ENCODE peak calls at places on chromosomes 13 and 19, in six cellular contexts. O, V, B, P, F and A are unnamed samples.

GRCh38 chr13:110135977-110136597 is 170.9 kb downstream of the COL4A1 start:
- DNase-seq in O (no peak), V (no peak), P (no peak), F (no peak), B (no peak), A (no peak)

GRCh38 chr19:46845959-46846459 is 4.6 kb downstream of the AP2S1 start:
- DNase-seq in V (no peak), B (no peak), P (no peak), O (no peak), F (no peak), A (no peak)

GRCh38 chr13:79581870-79582315 is 100.9 kb downstream of the NDFIP2 start:
- DNase-seq in B (no peak), F (no peak), O (no peak), V (no peak), P (no peak), A (no peak)

GRCh38 chr13:21567714-21568113 is 36.3 kb downstream of the MICU2 start:
- DNase-seq in F (peak; percentile 75), O (no peak), B (no peak), V (no peak), P (no peak), A (no peak)

GRCh38 chr13:24199016-24199415 is 38.5 kb downstream of the SPATA13 start:
- DNase-seq in V (no peak), B (no peak), F (no peak), O (no peak), P (no peak), A (no peak)

GRCh38 chr13:28471408-28471807 is 23.5 kb downstream of the FLT1 start:
- DNase-seq in O (no peak), P (no peak), B (no peak), F (no peak), V (no peak), A (no peak)

GRCh38 chr19:4149518-4150288 is 3.7 kb upstream of the CREB3L3 start:
- DNase-seq in F (no peak), B (no peak), P (no peak), V (no peak), O (no peak), A (no peak)

GRCh38 chr13:40613192-40613818 is 53.1 kb downstream of the FOXO1 start:
- DNase-seq in B (no peak), F (peak; percentile 12), V (no peak), O (peak; percentile 25), P (no peak), A (no peak)

GRCh38 chr13:38334845-38335244 is 14.8 kb upstream of the UFM1 start:
- DNase-seq in P (no peak), B (no peak), V (no peak), F (no peak), O (no peak), A (no peak)

GRCh38 chr19:13056052-13056660 is 46.5 kb downstream of the LYL1 start:
- DNase-seq in O (no peak), F (no peak), V (no peak), B (no peak), P (no peak), A (no peak)